ENCODE peak calls at places on chromosomes 7 and 10, in nine cellular contexts. S is fibroblast of pulmonary artery, J is astrocyte of the spinal cord, R is cardiac muscle cell, O is HepG2, D is AG10803, G is fibroblast of the aortic adventitia, X is adrenal gland, F is heart left ventricle. U is an unnamed sample.

GRCh38 chr10:43255644-43256431 is 11.0 kb downstream of the RASGEF1A start:
- DNase-seq in S (peak; percentile 14), J (no peak), R (peak; percentile 15), O (peak; percentile 24), D (no peak), G (peak; percentile 4), X (peak; percentile 42), F (peak; percentile 9), U (no peak)

GRCh38 chr10:71547841-71548493 is 151.2 kb downstream of the CDH23 start:
- DNase-seq in S (peak; percentile 64), J (peak; percentile 81), R (peak; percentile 85), O (no peak), D (peak; percentile 18), G (peak; percentile 63), X (peak; percentile 33), F (peak; percentile 85), U (no peak)

GRCh38 chr10:35449944-35450343 is 113.6 kb downstream of the CCNY start:
- DNase-seq in S (no peak), J (no peak), R (no peak), O (no peak), D (no peak), G (no peak), X (no peak), F (no peak), U (no peak)

GRCh38 chr7:956031-956430 is 1.6 kb upstream of the ADAP1 start:
- DNase-seq in S (no peak), J (no peak), R (no peak), O (no peak), D (no peak), G (no peak), X (no peak), F (no peak), U (no peak)

GRCh38 chr7:16524332-16524731 is 2.3 kb upstream of the LRRC72 start:
- DNase-seq in S (no peak), J (no peak), R (no peak), O (no peak), D (no peak), G (no peak), X (no peak), F (no peak), U (no peak)

GRCh38 chr10:23490115-23490514 is 51.2 kb downstream of the OTUD1 start:
- DNase-seq in S (no peak), J (no peak), R (no peak), O (no peak), D (no peak), G (no peak), X (no peak), F (no peak), U (no peak)

GRCh38 chr10:35025916-35026315 is 64.2 kb downstream of the CUL2 start:
- DNase-seq in S (peak; percentile 66), J (peak; percentile 55), R (peak; percentile 43), O (no peak), D (peak; percentile 54), G (peak; percentile 78), X (no peak), F (no peak), U (peak; percentile 41)

GRCh38 chr10:70122742-70123141 is 9.9 kb downstream of the AIFM2 start:
- DNase-seq in S (peak; percentile 29), J (no peak), R (peak; percentile 71), O (no peak), D (peak; percentile 51), G (no peak), X (no peak), F (no peak), U (peak; percentile 23)

GRCh38 chr10:115572740-115573455 is 479.7 kb downstream of the ATRNL1 start:
- DNase-seq in S (no peak), J (no peak), R (peak; percentile 1), O (no peak), D (no peak), G (no peak), X (no peak), F (no peak), U (no peak)
- TF ChIP-seq CTCF in S (no peak), J (peak; percentile 26), R (peak; percentile 9), O (peak; percentile 30), D (no peak), G (no peak), X (no peak), F (no peak), U (no peak)

GRCh38 chr7:121331048-121331447 is 2.2 kb downstream of the WNT16 start:
- DNase-seq in S (no peak), J (no peak), R (no peak), O (no peak), D (no peak), G (no peak), X (no peak), F (no peak), U (no peak)

GRCh38 chr7:121327671-121328070 is 1.1 kb upstream of the WNT16 start:
- DNase-seq in S (no peak), J (no peak), R (no peak), O (no peak), D (no peak), G (no peak), X (no peak), F (no peak), U (no peak)

GRCh38 chr7:121330053-121330833 is 1.4 kb downstream of the WNT16 start:
- DNase-seq in S (no peak), J (peak; percentile 53), R (no peak), O (no peak), D (peak; percentile 23), G (no peak), X (no peak), F (no peak), U (no peak)

GRCh38 chr7:121328508-121329459 is at the start of gene WNT16:
- DNase-seq in S (no peak), J (no peak), R (no peak), O (no peak), D (no peak), G (no peak), X (no peak), F (no peak), U (no peak)

DNA sequence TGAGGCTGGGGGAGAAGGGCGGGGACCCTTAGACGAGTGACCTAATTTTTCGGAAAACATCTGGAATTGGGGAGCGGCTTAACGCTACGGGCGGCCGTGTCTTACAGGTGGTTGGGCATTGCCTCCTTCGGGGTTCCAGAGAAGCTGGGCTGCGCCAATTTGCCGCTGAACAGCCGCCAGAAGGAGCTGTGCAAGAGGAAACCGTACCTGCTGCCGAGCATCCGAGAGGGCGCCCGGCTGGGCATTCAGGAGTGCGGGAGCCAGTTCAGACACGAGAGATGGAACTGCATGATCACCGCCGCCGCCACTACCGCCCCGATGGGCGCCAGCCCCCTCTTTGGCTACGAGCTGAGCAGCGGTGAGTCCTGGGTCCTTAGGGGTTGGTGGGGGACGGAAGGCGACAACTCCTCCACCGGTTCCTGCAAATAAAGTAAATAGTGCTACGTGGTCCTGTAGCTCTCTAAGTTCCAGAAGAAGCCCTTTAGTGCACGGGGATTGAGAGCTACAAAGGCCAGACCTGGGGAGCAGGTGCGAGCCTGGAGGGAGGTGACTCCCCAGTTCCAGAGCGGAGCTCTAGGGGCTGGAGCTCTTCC is 756 bp downstream of the WNT16 start:
- DNase-seq in S (no peak), J (peak; percentile 32), R (no peak), O (no peak), D (no peak), G (no peak), X (no peak), F (no peak), U (no peak)
- H3K4me3 ChIP-seq in S (peak overlapping the region; percentile 48), J (peak overlapping the region; percentile 55), R (peak overlapping the region; percentile 18), O (no peak overlapping the region), D (peak overlapping the region; percentile 61), G (peak overlapping the region; percentile 63), X (no peak overlapping the region), F (peak overlapping the region; percentile 46), U (peak overlapping the region; percentile 53)

DNA sequence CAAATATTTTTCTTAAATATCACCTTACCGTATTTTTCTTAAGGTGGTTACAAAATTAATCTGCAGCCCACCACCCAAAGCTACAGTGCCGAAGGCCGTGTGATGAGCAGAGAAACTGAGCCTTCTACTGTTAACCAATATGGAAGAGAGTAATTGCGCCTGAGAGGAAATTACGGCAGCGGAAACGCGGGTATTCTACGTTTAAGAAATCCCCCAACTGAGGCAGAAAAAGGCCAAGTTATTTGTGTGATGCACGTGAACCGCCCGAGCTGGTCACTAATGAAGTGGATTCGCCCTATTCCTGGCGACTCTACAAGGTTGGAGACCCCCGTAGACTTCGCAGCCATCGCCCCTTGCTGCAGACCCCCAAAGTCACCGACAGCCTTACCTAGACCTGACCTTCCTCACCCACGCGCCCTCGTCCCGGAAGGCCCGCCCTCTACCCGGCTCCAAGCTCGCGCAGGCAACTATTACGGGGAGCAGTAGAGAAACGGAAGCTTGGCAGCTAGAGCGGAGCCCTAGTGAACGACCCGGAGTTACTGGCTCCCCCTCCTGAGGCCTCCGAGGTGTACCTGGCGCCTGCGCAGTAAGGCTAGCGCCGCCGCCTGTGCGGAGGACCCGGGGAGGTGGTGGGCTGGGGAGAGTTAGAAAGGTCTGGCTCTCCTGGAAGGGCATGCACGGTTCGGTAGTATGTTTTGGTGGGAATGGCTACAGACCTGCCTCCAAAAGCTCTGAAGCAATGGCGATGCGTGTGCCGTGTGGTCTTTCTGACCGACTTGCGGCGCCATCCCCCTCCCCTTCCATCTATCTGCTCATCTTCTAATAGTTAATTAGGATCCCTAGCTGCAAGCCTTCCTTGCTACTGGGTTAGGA is at the start of gene MRPS33:
- DNase-seq in S (peak; percentile 97), J (peak; percentile 96), R (peak; percentile 97), O (peak; percentile 95), D (peak; percentile 94), G (peak; percentile 96), X (peak; percentile 95), F (peak; percentile 95), U (peak; percentile 86)
- TF ChIP-seq CTCF in S (peak; percentile 25), J (peak; percentile 71), R (peak; percentile 35), O (peak; percentile 98), D (peak; percentile 66), G (peak; percentile 10), X (peak; percentile 13), F (no peak), U (peak; percentile 75)

DNA sequence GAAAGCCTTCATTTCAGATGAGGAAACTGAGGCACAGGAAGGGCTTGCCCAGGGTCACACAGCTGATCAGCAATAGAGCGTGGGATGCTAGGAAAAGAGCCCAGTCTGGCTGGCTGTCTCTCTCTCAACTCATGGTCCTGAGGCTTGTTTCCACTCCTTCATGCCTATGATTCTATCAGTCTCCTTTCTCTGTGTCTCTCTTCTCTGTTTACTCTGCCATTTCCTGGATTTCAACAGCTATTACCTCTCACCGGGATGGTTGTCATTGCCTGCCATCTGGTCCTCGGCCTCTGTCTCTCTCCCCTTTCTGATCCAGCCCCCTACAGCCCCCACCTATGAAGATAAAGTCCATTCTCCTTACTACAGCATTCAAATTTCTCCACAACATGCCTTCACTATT is 93.3 kb upstream of the AGBL3 start:
- DNase-seq in S (no peak), J (no peak), R (no peak), O (peak; percentile 50), D (no peak), G (no peak), X (no peak), F (no peak), U (no peak)
- H3K4me3 ChIP-seq in S (peak overlapping the region; percentile 71), J (peak overlapping the region; percentile 60), R (no peak overlapping the region), O (peak overlapping the region; percentile 70), D (peak overlapping the region; percentile 65), G (peak overlapping the region; percentile 73), X (no peak overlapping the region), F (peak overlapping the region; percentile 68), U (no peak overlapping the region)

GRCh38 chr7:20329389-20330175 is 1.1 kb upstream of the ITGB8 start:
- DNase-seq in S (peak; percentile 79), J (peak; percentile 75), R (peak; percentile 81), O (peak; percentile 60), D (peak; percentile 73), G (peak; percentile 82), X (peak; percentile 68), F (peak; percentile 35), U (no peak)
- TF ChIP-seq CTCF in S (peak; percentile 46), J (peak; percentile 40), R (peak; percentile 39), O (peak; percentile 35), D (peak; percentile 54), G (peak; percentile 56), X (peak; percentile 15), F (no peak), U (peak; percentile 46)

U was measured in AG09309.